ENCODE peak calls at places on chromosome 14, in nine cellular contexts. H is HCT116, O is K562, D is HepG2, C is endothelial cell of umbilical vein, K is H1, F is A549, L is GM12878, A is SK-N-SH. I is an unnamed sample.

GRCh38 chr14:57060276-57060956 is 208.3 kb downstream of the EXOC5 start:
- DNase-seq in H (no peak), C (no peak), A (no peak), D (no peak), K (no peak), O (peak; percentile 45), L (peak; percentile 52), F (no peak), I (no peak)

GRCh38 chr14:34931206-34931605 is 51.6 kb upstream of the SRP54 start:
- DNase-seq in C (peak; percentile 83), A (no peak), O (no peak), D (no peak), L (peak; percentile 9), H (no peak), K (no peak), F (peak; percentile 22), I (no peak)

GRCh38 chr14:95359974-95360826 is 40.5 kb upstream of the CLMN start:
- DNase-seq in H (no peak), A (no peak), O (no peak), K (no peak), C (no peak), D (no peak), F (no peak), L (no peak), I (no peak)

GRCh38 chr14:104155513-104155912 is 17.1 kb downstream of the KIF26A start:
- DNase-seq in H (no peak), K (no peak), L (no peak), C (peak; percentile 24), F (no peak), O (no peak), A (no peak), D (no peak), I (no peak)

GRCh38 chr14:50830932-50831703 is at the start of gene NIN:
- DNase-seq in K (no peak), L (no peak), A (peak; percentile 94), O (peak; percentile 77), F (peak; percentile 72), H (no peak), C (peak; percentile 71), D (peak; percentile 33), I (peak; percentile 87)

GRCh38 chr14:60981626-60982455 is 796 bp downstream of the SLC38A6 start:
- DNase-seq in L (peak; percentile 5), K (no peak), H (no peak), O (peak; percentile 71), D (peak; percentile 45), F (peak; percentile 62), A (peak; percentile 11), C (peak; percentile 72), I (peak; percentile 25)

GRCh38 chr14:29376251-29376650 is 551.4 kb downstream of the PRKD1 start:
- DNase-seq in K (no peak), O (no peak), D (no peak), C (peak; percentile 36), F (no peak), H (no peak), L (no peak), A (no peak), I (no peak)

GRCh38 chr14:42224053-42224888 is 617.6 kb downstream of the LRFN5 start:
- DNase-seq in K (peak; percentile 17), H (peak; percentile 37), F (peak; percentile 65), O (peak; percentile 28), D (peak; percentile 60), C (peak; percentile 47), L (peak; percentile 5), A (peak; percentile 11), I (peak; percentile 44)

GRCh38 chr14:94066089-94066676 is 14.8 kb downstream of the DDX24 start:
- DNase-seq in O (peak; percentile 31), D (peak; percentile 38), H (no peak), L (no peak), C (no peak), F (peak; percentile 12), A (no peak), K (no peak), I (no peak)

GRCh38 chr14:37062191-37062803 is 110.1 kb downstream of the SLC25A21 start:
- DNase-seq in O (no peak), F (no peak), A (no peak), D (no peak), K (no peak), L (no peak), C (no peak), H (no peak), I (no peak)

GRCh38 chr14:79253576-79253975 is 957.7 kb downstream of the DIO2 start:
- DNase-seq in O (no peak), C (no peak), L (no peak), F (no peak), K (no peak), A (no peak), H (no peak), D (no peak), I (no peak)

GRCh38 chr14:22882529-22883190 is 362 bp upstream of the REM2 start:
- DNase-seq in L (no peak), O (peak; percentile 83), F (peak; percentile 27), A (peak; percentile 87), C (peak; percentile 19), H (peak; percentile 39), D (no peak), K (no peak), I (no peak)

GRCh38 chr14:63051966-63052365 is 6.7 kb upstream of the KCNH5 start:
- DNase-seq in O (no peak), F (no peak), A (no peak), K (no peak), C (no peak), L (no peak), D (no peak), H (no peak), I (no peak)
- TF ChIP-seq MAX in O (no peak), F (no peak), A (no peak), K (no peak), C (no peak), L (no peak), D (no peak), H (no peak), I (no peak)

DNA sequence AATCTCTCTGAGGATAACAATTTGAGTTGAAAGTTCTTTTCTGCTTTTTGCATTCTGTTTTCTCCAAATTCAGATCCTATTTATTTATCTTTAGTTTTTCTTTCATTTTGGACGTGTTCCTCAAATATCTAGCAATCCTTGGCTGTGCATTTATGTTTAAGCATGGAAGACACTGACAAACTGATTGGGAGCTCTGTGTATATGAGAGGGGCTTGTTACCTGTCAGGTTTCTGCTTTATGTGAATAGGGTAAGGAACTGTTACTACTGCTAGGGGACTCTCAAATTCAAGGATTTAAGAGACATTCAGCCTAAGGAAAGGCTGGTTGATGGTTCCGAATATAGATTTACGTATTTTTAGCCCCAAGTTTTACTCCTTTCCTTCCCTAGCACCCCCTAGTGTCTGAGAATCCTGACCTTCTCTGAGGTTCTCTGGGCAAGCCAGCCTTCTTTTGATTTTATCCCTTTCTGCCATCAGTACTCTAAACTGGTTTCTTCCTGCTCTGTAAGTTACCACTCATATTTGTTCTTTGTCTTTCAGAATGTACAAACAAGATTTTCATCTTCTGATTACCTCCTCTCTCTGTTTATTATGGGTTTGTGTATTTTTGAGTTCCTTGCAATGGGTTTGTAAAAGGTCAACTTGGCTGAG is 30.5 kb downstream of the YLPM1 start:
- DNase-seq in C (peak; percentile 63), K (no peak), A (no peak), H (no peak), L (no peak), O (peak; percentile 34), F (peak; percentile 16), D (no peak), I (peak; percentile 8)
- H3K4me3 ChIP-seq in C (no peak overlapping the region), K (no peak overlapping the region), A (no peak overlapping the region), H (no peak overlapping the region), L (no peak overlapping the region), O (no peak overlapping the region), F (no peak overlapping the region), D (no peak overlapping the region), I (no peak overlapping the region)

GRCh38 chr14:74034572-74034971 is 15.4 kb downstream of the BBOF1 start:
- DNase-seq in F (no peak), C (no peak), A (no peak), O (no peak), L (no peak), D (no peak), H (no peak), K (no peak), I (no peak)

GRCh38 chr14:74038015-74038859 is 19.1 kb downstream of the BBOF1 start:
- DNase-seq in O (peak; percentile 62), L (no peak), K (no peak), F (peak; percentile 66), H (no peak), C (peak; percentile 76), D (peak; percentile 67), A (peak; percentile 53), I (peak; percentile 68)

GRCh38 chr14:74035556-74035955 is 16.4 kb downstream of the BBOF1 start:
- DNase-seq in K (no peak), L (no peak), A (no peak), D (no peak), H (no peak), O (no peak), C (no peak), F (no peak), I (no peak)
- TF ChIP-seq MAX in K (no peak), L (no peak), A (no peak), D (no peak), H (no peak), O (no peak), C (no peak), F (no peak), I (no peak)

GRCh38 chr14:64293976-64294671 is at the start of gene ESR2:
- DNase-seq in F (peak; percentile 13), D (no peak), A (peak; percentile 78), H (no peak), L (no peak), C (peak; percentile 49), O (peak; percentile 50), K (peak; percentile 3), I (no peak)

GRCh38 chr14:64292197-64292596 is 2.0 kb downstream of the ESR2 start:
- DNase-seq in L (no peak), H (no peak), K (no peak), A (no peak), O (no peak), F (no peak), D (no peak), C (no peak), I (no peak)

GRCh38 chr14:64296561-64296960 is 2.4 kb upstream of the ESR2 start:
- DNase-seq in A (no peak), F (no peak), O (no peak), K (no peak), D (no peak), C (peak; percentile 88), H (no peak), L (no peak), I (no peak)

GRCh38 chr14:64298773-64299172 is 4.6 kb upstream of the ESR2 start:
- DNase-seq in O (no peak), D (peak; percentile 9), C (no peak), A (no peak), H (no peak), F (peak; percentile 19), L (no peak), K (no peak), I (no peak)

DNA sequence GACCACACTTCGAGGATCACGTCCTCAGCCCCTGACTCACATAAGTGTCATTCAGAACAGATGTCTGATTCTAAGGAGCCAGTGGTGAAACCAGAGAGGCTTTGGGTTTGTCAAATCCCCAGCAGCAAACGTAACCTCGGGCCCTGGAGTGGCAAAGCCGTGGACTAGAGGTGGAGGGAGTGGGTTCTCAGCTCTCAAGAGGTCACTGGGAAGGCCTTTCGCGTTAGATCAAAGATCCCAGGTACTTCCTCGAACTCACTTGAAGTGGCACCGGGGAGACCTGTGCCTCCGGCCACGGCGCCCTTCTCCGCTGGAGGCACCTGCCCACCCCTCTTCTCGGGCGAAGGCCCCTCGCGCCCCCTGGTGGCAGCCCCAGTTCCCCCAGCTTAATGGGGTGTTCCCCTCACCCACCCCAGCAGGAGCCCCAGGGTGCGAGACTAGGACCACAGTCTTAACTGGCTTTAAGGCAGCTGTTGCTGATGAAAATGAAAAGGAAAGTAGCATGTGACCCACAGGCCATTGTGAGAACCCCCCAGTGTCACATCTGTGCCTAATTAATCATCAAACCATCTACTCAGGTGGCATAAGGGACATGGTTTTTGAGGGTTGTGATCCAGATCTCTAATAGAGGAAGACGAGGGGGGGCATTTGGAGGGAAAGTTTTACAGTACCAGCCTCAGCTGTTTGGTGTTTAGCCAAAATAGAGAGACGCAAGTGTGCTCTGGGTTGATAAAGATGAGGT is 672 bp upstream of the ESR2 start:
- DNase-seq in O (peak; percentile 73), H (peak; percentile 38), F (peak; percentile 68), A (peak; percentile 75), C (peak; percentile 65), L (peak; percentile 50), K (peak; percentile 51), D (peak; percentile 33), I (peak; percentile 62)
- H3K4me3 ChIP-seq in O (peak overlapping the region; percentile 41), H (no peak overlapping the region), F (peak overlapping the region; percentile 43), A (peak overlapping the region; percentile 63), C (peak overlapping the region; percentile 24), L (peak overlapping the region; percentile 59), K (peak overlapping the region; percentile 45), D (peak overlapping the region; percentile 53), I (no peak overlapping the region)